ENCODE peak calls at places on chromosomes 2 and 18, in seven cellular contexts. L is uterus, D is adrenal gland, Y is body of pancreas, J is heart left ventricle, G is H54, Z is right lobe of liver. K is an unnamed sample.

GRCh38 chr2:191304939-191305875 is 60.0 kb downstream of the MYO1B start:
- DNase-seq in Z (no peak), J (peak; percentile 64), Y (peak; percentile 23), L (peak; percentile 82), D (peak; percentile 62), G (no peak), K (peak; percentile 6)

GRCh38 chr2:667332-668000 is 9.7 kb downstream of the TMEM18 start:
- DNase-seq in D (peak; percentile 66), G (peak; percentile 48), J (no peak), Z (no peak), Y (peak; percentile 49), L (no peak), K (no peak)

GRCh38 chr2:53473236-53473635 is 294.4 kb upstream of the CHAC2 start:
- DNase-seq in G (no peak), Z (no peak), D (peak; percentile 53), Y (peak; percentile 33), L (no peak), J (no peak), K (no peak)

GRCh38 chr2:160409480-160409879 is 84.1 kb downstream of the RBMS1 start:
- DNase-seq in J (no peak), Z (no peak), G (no peak), Y (no peak), L (no peak), D (no peak), K (no peak)

GRCh38 chr2:179837408-179837807 is 24.0 kb downstream of the ZNF385B start:
- DNase-seq in Z (no peak), J (no peak), G (no peak), Y (no peak), D (peak; percentile 65), L (no peak), K (no peak)

GRCh38 chr2:67486041-67486796 is 89.1 kb downstream of the ETAA1 start:
- DNase-seq in Y (peak; percentile 78), Z (no peak), D (peak; percentile 54), J (no peak), G (peak; percentile 7), L (no peak), K (peak; percentile 35)

GRCh38 chr2:179824961-179825360 is 36.5 kb downstream of the ZNF385B start:
- DNase-seq in Z (no peak), G (no peak), J (no peak), Y (no peak), D (no peak), L (no peak), K (no peak)

GRCh38 chr2:174918886-174919526 is 86.2 kb downstream of the CHN1 start:
- DNase-seq in D (no peak), J (no peak), Z (no peak), L (no peak), G (no peak), Y (no peak), K (no peak)

GRCh38 chr2:28370355-28370754 is 22.3 kb upstream of the FOSL2 start:
- DNase-seq in D (no peak), Z (peak; percentile 76), L (no peak), J (no peak), G (no peak), Y (no peak), K (peak; percentile 49)

GRCh38 chr2:149005471-149006077 is 32.9 kb upstream of the LYPD6B start:
- DNase-seq in Y (no peak), L (no peak), J (no peak), Z (no peak), D (no peak), G (no peak), K (no peak)

GRCh38 chr18:34659579-34660517 is 50.2 kb upstream of the DTNA start:
- DNase-seq in Y (peak; percentile 90), G (peak; percentile 28), L (peak; percentile 84), Z (peak; percentile 72), J (peak; percentile 82), D (peak; percentile 98), K (peak; percentile 90)

GRCh38 chr2:28871620-28872019 is 1.5 kb upstream of the TRMT61B start:
- DNase-seq in J (no peak), L (no peak), Z (no peak), G (no peak), Y (no peak), D (no peak), K (no peak)

GRCh38 chr2:160491922-160492371 is 1.7 kb downstream of the RBMS1 start:
- DNase-seq in J (no peak), G (no peak), Y (no peak), Z (no peak), L (peak; percentile 18), D (no peak), K (no peak)

GRCh38 chr2:99348173-99348572 is 11.0 kb downstream of the EIF5B start:
- DNase-seq in L (no peak), Z (no peak), J (no peak), D (no peak), G (no peak), Y (no peak), K (no peak)

GRCh38 chr2:85537600-85538506 is 1.1 kb upstream of the MAT2A start:
- DNase-seq in G (no peak), J (peak; percentile 64), L (peak; percentile 65), Y (peak; percentile 70), Z (peak; percentile 78), D (peak; percentile 86), K (peak; percentile 74)
- TF ChIP-seq POLR2A in G (peak; percentile 18), J (no peak), L (no peak), Y (no peak), Z (peak; percentile 8), D (peak; percentile 19), K (peak; percentile 82)

DNA sequence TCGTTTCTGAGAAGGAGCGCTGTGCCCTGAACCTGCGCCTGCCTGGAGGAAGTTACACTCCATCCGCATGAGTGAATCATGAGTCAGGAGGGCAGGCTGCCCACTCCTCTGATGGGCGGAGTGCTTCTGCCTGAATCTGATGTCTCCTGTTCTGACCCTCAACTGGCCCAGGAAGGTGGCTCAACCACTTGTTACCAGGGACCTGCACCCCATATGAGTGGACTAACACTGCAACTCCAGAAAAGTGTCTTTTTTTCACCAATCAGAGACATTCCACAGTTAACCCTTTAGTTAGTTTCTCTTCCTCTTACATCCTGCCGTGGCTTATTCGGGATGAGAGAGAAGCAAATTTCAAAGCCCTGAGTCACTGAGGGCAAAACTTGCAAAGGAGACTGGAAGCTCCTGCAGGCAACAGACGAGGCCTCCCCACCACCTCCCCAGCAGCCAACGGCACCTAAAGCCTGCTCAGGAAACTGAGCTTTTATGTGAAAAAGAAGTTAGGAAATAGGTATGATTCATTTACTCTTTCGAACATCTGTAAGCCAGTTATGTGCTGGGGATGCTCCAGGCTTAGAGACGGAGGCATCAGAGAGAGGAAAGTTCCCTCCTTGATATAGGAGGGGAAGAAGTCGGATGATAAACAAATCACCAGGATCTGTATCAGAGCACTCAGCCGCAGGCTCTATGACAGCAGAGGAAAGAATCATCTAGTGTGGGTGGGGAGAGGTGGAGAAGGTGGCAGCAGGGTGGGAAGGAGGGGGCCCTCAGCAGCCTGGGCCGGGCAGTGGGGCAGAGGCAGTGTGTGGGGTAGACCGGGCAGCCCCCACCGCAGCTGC is 31.0 kb downstream of the MBP start:
- DNase-seq in G (peak; percentile 38), J (peak; percentile 73), L (peak; percentile 92), Z (no peak), D (peak; percentile 83), Y (peak; percentile 51), K (peak; percentile 89)
- TF ChIP-seq POLR2A in G (no peak), J (no peak), L (no peak), Z (peak; percentile 39), D (no peak), Y (no peak), K (peak; percentile 65)

GRCh38 chr2:23940262-23940975 is at the start of gene UBXN2A:
- DNase-seq in L (peak; percentile 56), D (peak; percentile 76), J (peak; percentile 75), Z (peak; percentile 80), G (peak; percentile 71), Y (peak; percentile 78), K (peak; percentile 35)
- TF ChIP-seq POLR2A in L (peak; percentile 35), D (peak; percentile 87), J (peak; percentile 57), Z (peak; percentile 78), G (peak; percentile 50), Y (peak; percentile 79), K (peak; percentile 85)

GRCh38 chr18:77115461-77115907 is 17.1 kb downstream of the MBP start:
- DNase-seq in Y (no peak), D (no peak), Z (peak; percentile 44), J (no peak), L (peak; percentile 12), G (no peak), K (no peak)

GRCh38 chr18:77113361-77114069 is 19.1 kb downstream of the MBP start:
- DNase-seq in G (no peak), L (peak; percentile 12), D (no peak), Y (no peak), J (no peak), Z (peak; percentile 43), K (no peak)

GRCh38 chr18:77114070-77114563 is 18.5 kb downstream of the MBP start:
- DNase-seq in Z (no peak), L (no peak), G (no peak), Y (no peak), J (no peak), D (no peak), K (no peak)

GRCh38 chr18:77116201-77117080 is 16.1 kb downstream of the MBP start:
- DNase-seq in D (peak; percentile 39), Z (peak; percentile 50), Y (no peak), L (peak; percentile 15), G (no peak), J (no peak), K (no peak)

DNA sequence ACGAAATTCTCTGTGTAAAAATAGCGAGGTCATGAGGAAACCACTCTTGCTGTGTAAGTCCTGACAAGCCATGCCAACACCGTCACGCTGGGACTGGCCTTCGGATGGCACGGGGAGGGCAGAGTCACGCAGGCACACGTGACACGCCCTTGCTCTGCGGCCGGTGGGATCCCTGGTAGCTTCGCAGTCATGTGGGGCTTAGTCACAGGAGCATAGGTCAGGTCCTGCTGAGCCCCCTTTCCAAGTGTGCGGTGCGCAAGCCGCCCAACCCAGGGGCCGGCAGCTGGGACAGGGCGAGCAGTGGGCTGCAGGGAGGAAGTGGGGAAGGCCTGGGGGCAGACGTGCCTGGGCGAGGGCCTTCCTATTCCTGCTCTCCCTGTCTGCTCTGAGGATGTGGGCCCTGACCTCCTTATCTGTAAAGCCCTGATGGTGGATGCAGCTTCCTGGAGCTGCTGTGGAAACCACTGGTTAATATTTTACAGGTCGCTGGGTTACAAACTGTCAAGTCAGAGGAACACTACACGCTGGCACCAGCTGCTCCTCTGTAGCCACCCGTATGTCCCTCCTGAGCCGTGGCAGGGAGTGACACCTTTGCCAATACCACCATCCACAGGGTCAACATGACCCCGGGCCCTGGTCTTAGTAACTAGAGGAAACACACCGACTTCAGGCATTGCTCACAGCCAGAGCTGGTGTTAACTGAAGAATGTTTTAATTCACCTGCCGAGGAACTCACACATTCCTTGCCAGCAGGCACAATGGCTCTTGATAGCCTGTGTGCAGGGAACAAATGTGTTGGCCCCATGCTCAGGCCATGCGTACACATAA is 17.8 kb downstream of the MBP start:
- DNase-seq in Y (peak; percentile 93), J (peak; percentile 91), D (peak; percentile 90), Z (peak; percentile 95), G (no peak), L (peak; percentile 83), K (peak; percentile 99)
- TF ChIP-seq POLR2A in Y (peak; percentile 55), J (no peak), D (no peak), Z (peak; percentile 50), G (no peak), L (no peak), K (peak; percentile 87)

K was measured in gastrocnemius medialis.